ENCODE peak calls at places on chromosome 5, in seven cellular contexts. V, Q, Y, Z, M, R and T are unnamed samples.
A peak's percentile ranks its signal among the peaks of the same experiment; 100 is the strongest.

GRCh38 chr5:133015466-133015865 is 10.9 kb downstream of the ZCCHC10 start:
- DNase-seq in V (no peak), Q (no peak), Y (no peak), Z (no peak), M (no peak), R (no peak), T (no peak)

GRCh38 chr5:30450153-30450552 is 743.3 kb upstream of the CDH6 start:
- DNase-seq in V (no peak), Q (no peak), Y (no peak), Z (no peak), M (no peak), R (no peak), T (no peak)

GRCh38 chr5:17316973-17317459 is 99.6 kb downstream of the BASP1 start:
- DNase-seq in V (peak; percentile 86), Q (no peak), Y (no peak), Z (no peak), M (peak; percentile 20), R (no peak), T (peak; percentile 37)

GRCh38 chr5:39072915-39073758 is 1.1 kb downstream of the RICTOR start:
- DNase-seq in V (peak; percentile 88), Q (peak; percentile 26), Y (peak; percentile 76), Z (no peak), M (peak; percentile 42), R (peak; percentile 76), T (peak; percentile 76)

GRCh38 chr5:80186634-80187033 is 69.2 kb downstream of the SERINC5 start:
- DNase-seq in V (no peak), Q (no peak), Y (no peak), Z (peak; percentile 69), M (peak; percentile 71), R (no peak), T (no peak)

GRCh38 chr5:169507051-169507450 is 76.5 kb upstream of the SPDL1 start:
- DNase-seq in V (no peak), Q (no peak), Y (no peak), Z (no peak), M (peak; percentile 11), R (no peak), T (no peak)

GRCh38 chr5:87004101-87004500 is 263.6 kb upstream of the RASA1 start:
- DNase-seq in V (no peak), Q (no peak), Y (no peak), Z (no peak), M (peak; percentile 62), R (no peak), T (no peak)

GRCh38 chr5:55711531-55712022 is 547 bp downstream of the SLC38A9 start:
- DNase-seq in V (no peak), Q (no peak), Y (no peak), Z (no peak), M (no peak), R (no peak), T (no peak)

GRCh38 chr5:76818844-76819831 is at the start of gene F2RL1:
- DNase-seq in V (no peak), Q (peak; percentile 22), Y (peak; percentile 98), Z (peak; percentile 69), M (peak; percentile 70), R (no peak), T (no peak)

GRCh38 chr5:15116996-15117395 is 245.4 kb upstream of the ANKH start:
- DNase-seq in V (no peak), Q (no peak), Y (no peak), Z (no peak), M (no peak), R (no peak), T (no peak)

GRCh38 chr5:14305045-14305444 is 161.9 kb downstream of the TRIO start:
- DNase-seq in V (no peak), Q (no peak), Y (no peak), Z (no peak), M (peak; percentile 86), R (no peak), T (no peak)

GRCh38 chr5:65577141-65577540 is 14.0 kb downstream of the PPWD1 start:
- DNase-seq in V (no peak), Q (no peak), Y (no peak), Z (no peak), M (no peak), R (no peak), T (no peak)

GRCh38 chr5:56696900-56697299 is 118.4 kb upstream of the MAP3K1 start:
- DNase-seq in V (no peak), Q (no peak), Y (no peak), Z (no peak), M (peak; percentile 59), R (no peak), T (no peak)

GRCh38 chr5:67402526-67402925 is 205.9 kb upstream of the CD180 start:
- DNase-seq in V (no peak), Q (no peak), Y (no peak), Z (no peak), M (no peak), R (no peak), T (no peak)

GRCh38 chr5:13480834-13481233 is 463.7 kb downstream of the DNAH5 start:
- DNase-seq in V (no peak), Q (no peak), Y (peak; percentile 31), Z (peak; percentile 18), M (no peak), R (no peak), T (no peak)

GRCh38 chr5:176901260-176902101 is 2.3 kb upstream of the HK3 start:
- DNase-seq in V (peak; percentile 65), Q (no peak), Y (no peak), Z (no peak), M (no peak), R (no peak), T (no peak)

GRCh38 chr5:146079695-146080361 is 25.5 kb downstream of the PLAC8L1 start:
- DNase-seq in V (peak; percentile 38), Q (no peak), Y (no peak), Z (no peak), M (peak; percentile 47), R (no peak), T (no peak)

GRCh38 chr5:97102010-97102470 is 40.4 kb downstream of the LIX1 start:
- DNase-seq in V (no peak), Q (no peak), Y (peak; percentile 63), Z (no peak), M (no peak), R (no peak), T (no peak)

GRCh38 chr5:74639538-74640449 is 734 bp downstream of the ENC1 start:
- DNase-seq in V (peak; percentile 64), Q (peak; percentile 31), Y (peak; percentile 73), Z (no peak), M (peak; percentile 61), R (peak; percentile 81), T (peak; percentile 28)

GRCh38 chr5:59799668-59800374 is 93.7 kb downstream of the PDE4D start:
- DNase-seq in V (peak; percentile 66), Q (no peak), Y (peak; percentile 74), Z (peak; percentile 61), M (peak; percentile 73), R (no peak), T (no peak)

GRCh38 chr5:82246960-82247574 is 31.1 kb downstream of the RPS23 start:
- DNase-seq in V (no peak), Q (no peak), Y (no peak), Z (no peak), M (no peak), R (no peak), T (no peak)

GRCh38 chr5:82244151-82244550 is 34.0 kb downstream of the RPS23 start:
- DNase-seq in V (no peak), Q (no peak), Y (no peak), Z (no peak), M (no peak), R (no peak), T (no peak)

GRCh38 chr5:82244854-82245635 is 33.1 kb downstream of the RPS23 start:
- DNase-seq in V (no peak), Q (no peak), Y (peak; percentile 3), Z (no peak), M (no peak), R (no peak), T (no peak)
- TF ChIP-seq CTCF in V (no peak), Q (no peak), Y (peak; percentile 10), Z (no peak), M (no peak), R (no peak), T (no peak)

GRCh38 chr5:10808347-10809212 is 47.5 kb upstream of the DAP start:
- DNase-seq in V (no peak), Q (no peak), Y (no peak), Z (no peak), M (no peak), R (no peak), T (no peak)

DNA sequence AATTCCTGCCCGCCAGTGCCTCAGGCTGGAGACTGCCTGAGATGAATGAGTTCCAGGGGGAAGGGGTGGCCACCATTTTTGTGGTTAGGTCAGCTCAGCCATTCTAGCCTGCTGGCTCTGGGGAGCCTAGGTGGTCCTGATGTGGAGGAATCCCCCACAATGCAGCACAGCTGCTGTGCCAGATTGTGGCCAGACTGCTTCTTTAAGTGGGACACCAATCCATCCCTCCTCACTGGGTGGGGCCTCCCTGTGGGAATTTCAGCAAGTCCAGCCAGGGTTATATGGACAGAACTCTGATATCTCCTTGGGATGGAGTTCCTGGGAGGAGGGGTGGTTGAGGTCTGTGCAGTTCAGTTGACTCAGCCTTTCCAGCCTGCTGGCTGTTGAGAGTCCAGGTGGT is 51.2 kb upstream of the DAP start:
- DNase-seq in V (no peak), Q (no peak), Y (no peak), Z (no peak), M (no peak), R (no peak), T (no peak)
- TF ChIP-seq CTCF in V (no peak), Q (no peak), Y (no peak), Z (no peak), M (no peak), R (no peak), T (no peak)

GRCh38 chr5:141966275-141966962 is 2.5 kb upstream of the RNF14 start:
- DNase-seq in V (no peak), Q (no peak), Y (no peak), Z (no peak), M (no peak), R (no peak), T (no peak)

GRCh38 chr5:141969783-141970741 is 1.2 kb downstream of the RNF14 start:
- DNase-seq in V (peak; percentile 86), Q (no peak), Y (peak; percentile 21), Z (peak; percentile 40), M (no peak), R (no peak), T (peak; percentile 73)

GRCh38 chr5:141965071-141965470 is 3.8 kb upstream of the RNF14 start:
- DNase-seq in V (no peak), Q (no peak), Y (no peak), Z (no peak), M (no peak), R (no peak), T (no peak)

GRCh38 chr5:141966963-141967333 is 2.0 kb upstream of the RNF14 start:
- DNase-seq in V (no peak), Q (no peak), Y (no peak), Z (no peak), M (no peak), R (no peak), T (no peak)

GRCh38 chr5:141968914-141969608 is at the start of gene RNF14:
- DNase-seq in V (peak; percentile 98), Q (peak; percentile 90), Y (peak; percentile 98), Z (peak; percentile 50), M (peak; percentile 96), R (peak; percentile 95), T (peak; percentile 94)
- TF ChIP-seq CTCF in V (peak; percentile 98), Q (peak; percentile 97), Y (peak; percentile 84), Z (peak; percentile 84), M (peak; percentile 74), R (peak; percentile 91), T (peak; percentile 92)

DNA sequence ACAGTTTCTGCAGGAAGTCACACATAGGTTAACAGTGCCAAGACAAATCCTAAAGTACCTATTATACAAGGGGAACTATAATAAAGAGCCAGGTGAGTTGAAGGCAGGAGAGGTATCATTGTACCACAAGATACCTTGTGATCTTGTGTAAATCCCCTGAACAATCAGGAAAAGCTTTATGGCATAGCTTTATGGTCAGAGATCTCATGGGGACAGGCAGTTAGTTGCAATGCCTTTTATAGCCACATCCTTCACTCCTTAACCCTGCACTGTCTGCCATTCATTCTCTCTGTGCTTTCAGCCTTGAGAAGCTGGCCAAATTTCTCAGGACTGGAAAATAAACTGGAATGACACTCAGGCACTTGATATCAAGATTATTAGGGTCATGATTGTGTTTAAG is 97.0 kb downstream of the GHR start:
- DNase-seq in V (no peak), Q (no peak), Y (no peak), Z (peak; percentile 91), M (no peak), R (no peak), T (no peak)
- TF ChIP-seq CTCF in V (no peak), Q (no peak), Y (no peak), Z (no peak), M (no peak), R (no peak), T (no peak)